ENCODE peak calls at places on chromosomes 3 and 15, in six cellular contexts. G, O, Q, L, K and U are unnamed samples.

GRCh38 chr15:78976691-78977090 is 31.8 kb upstream of the CTSH start:
- DNase-seq in G (no peak), O (no peak), Q (no peak), L (peak), K (no peak), U (no peak)

GRCh38 chr3:43869491-43869890 is 178.8 kb downstream of the ABHD5 start:
- DNase-seq in G (no peak), O (no peak), Q (no peak), L (no peak), K (no peak), U (no peak)

GRCh38 chr3:107431048-107431297 is 53.7 kb downstream of the CCDC54 start:
- DNase-seq in G (peak), O (no peak), Q (no peak), L (peak), K (no peak), U (no peak)

GRCh38 chr3:59108091-59108815 is 58.4 kb upstream of the CFAP20DC start:
- DNase-seq in G (no peak), O (no peak), Q (no peak), L (no peak), K (no peak), U (no peak)

GRCh38 chr15:26722621-26723160 is 50.2 kb downstream of the GABRB3 start:
- DNase-seq in G (no peak), O (no peak), Q (no peak), L (no peak), K (no peak), U (no peak)

GRCh38 chr3:16177962-16178627 is 3.6 kb downstream of the GALNT15 start:
- DNase-seq in G (peak), O (peak), Q (peak), L (peak), K (no peak), U (peak)

GRCh38 chr15:58321034-58321433 is 110.8 kb upstream of the LIPC start:
- DNase-seq in G (no peak), O (no peak), Q (no peak), L (no peak), K (no peak), U (no peak)

GRCh38 chr3:99505646-99506269 is 132.6 kb upstream of the COL8A1 start:
- DNase-seq in G (peak), O (peak), Q (no peak), L (peak), K (no peak), U (peak)

GRCh38 chr15:42313463-42313862 is 40.2 kb upstream of the TMEM87A start:
- DNase-seq in G (no peak), O (no peak), Q (peak), L (no peak), K (no peak), U (no peak)

GRCh38 chr3:17730318-17730967 is 12.0 kb downstream of the TBC1D5 start:
- DNase-seq in G (peak), O (no peak), Q (no peak), L (peak), K (peak), U (no peak)

GRCh38 chr3:154121236-154122095 is at the start of gene ARHGEF26:
- DNase-seq in G (peak), O (peak), Q (peak), L (peak), K (peak), U (no peak)

GRCh38 chr3:14377838-14378169 is 24.6 kb upstream of the SLC6A6 start:
- DNase-seq in G (peak), O (peak), Q (peak), L (no peak), K (no peak), U (no peak)

GRCh38 chr3:51024121-51024520 is 349.4 kb downstream of the DOCK3 start:
- DNase-seq in G (no peak), O (no peak), Q (no peak), L (no peak), K (no peak), U (no peak)

GRCh38 chr3:179811321-179812095 is 158.7 kb downstream of the USP13 start:
- DNase-seq in G (no peak), O (peak), Q (peak), L (no peak), K (peak), U (peak)

GRCh38 chr3:93969443-93969842 is 4.3 kb downstream of the PROS1 start:
- DNase-seq in G (no peak), O (no peak), Q (no peak), L (no peak), K (no peak), U (no peak)

GRCh38 chr3:128080323-128080898 is 28.2 kb downstream of the SEC61A1 start:
- DNase-seq in G (no peak), O (no peak), Q (no peak), L (no peak), K (no peak), U (peak)

GRCh38 chr3:156383433-156384025 is 171.4 kb downstream of the SSR3 start:
- DNase-seq in G (no peak), O (no peak), Q (no peak), L (no peak), K (no peak), U (no peak)

GRCh38 chr3:69472093-69472492 is 86.2 kb upstream of the FRMD4B start:
- DNase-seq in G (no peak), O (no peak), Q (no peak), L (no peak), K (no peak), U (no peak)

GRCh38 chr3:156551261-156551660 is 3.7 kb downstream of the SSR3 start:
- DNase-seq in G (no peak), O (no peak), Q (no peak), L (no peak), K (no peak), U (no peak)

GRCh38 chr3:4533489-4534443 is 40.6 kb downstream of the ITPR1 start:
- DNase-seq in G (no peak), O (no peak), Q (no peak), L (peak), K (no peak), U (no peak)

GRCh38 chr3:42688487-42689420 is 3.4 kb downstream of the KLHL40 start:
- DNase-seq in G (no peak), O (no peak), Q (no peak), L (peak), K (no peak), U (no peak)

GRCh38 chr3:13504161-13504831 is 24.2 kb downstream of the HDAC11 start:
- DNase-seq in G (no peak), O (no peak), Q (no peak), L (peak), K (no peak), U (no peak)

GRCh38 chr3:76039431-76039830 is 254.1 kb upstream of the ZNF717 start:
- DNase-seq in G (no peak), O (no peak), Q (no peak), L (no peak), K (no peak), U (no peak)

GRCh38 chr3:140376136-140376889 is 301.6 kb upstream of the TRIM42 start:
- DNase-seq in G (no peak), O (no peak), Q (no peak), L (no peak), K (no peak), U (no peak)

GRCh38 chr3:128133273-128133883 is 9.8 kb upstream of the RUVBL1 start:
- DNase-seq in G (no peak), O (no peak), Q (peak), L (peak), K (peak), U (no peak)

GRCh38 chr3:9101286-9101685 is 138.0 kb upstream of the RAD18 start:
- DNase-seq in G (no peak), O (no peak), Q (no peak), L (no peak), K (no peak), U (no peak)

GRCh38 chr3:74631341-74631740 is 16.9 kb upstream of the CNTN3 start:
- DNase-seq in G (no peak), O (no peak), Q (no peak), L (no peak), K (no peak), U (no peak)

GRCh38 chr3:14428087-14429067 is 26.0 kb downstream of the SLC6A6 start:
- DNase-seq in G (peak), O (no peak), Q (peak), L (peak), K (no peak), U (no peak)

GRCh38 chr15:32878849-32879795 is 161.3 kb downstream of the GREM1 start:
- DNase-seq in G (no peak), O (no peak), Q (no peak), L (no peak), K (no peak), U (no peak)

GRCh38 chr3:119937229-119937628 is 155.3 kb downstream of the NR1I2 start:
- DNase-seq in G (no peak), O (peak), Q (no peak), L (no peak), K (no peak), U (no peak)

GRCh38 chr3:62940763-62941632 is 65.8 kb upstream of the CADPS start:
- DNase-seq in G (no peak), O (no peak), Q (no peak), L (no peak), K (no peak), U (no peak)

GRCh38 chr15:88020806-88021205 is 235.7 kb downstream of the NTRK3 start:
- DNase-seq in G (no peak), O (no peak), Q (no peak), L (no peak), K (no peak), U (no peak)

GRCh38 chr15:45181491-45182285 is 6.1 kb downstream of the SHF start:
- DNase-seq in G (no peak), O (no peak), Q (no peak), L (no peak), K (no peak), U (no peak)

GRCh38 chr15:64651573-64652260 is 123.7 kb downstream of the RBPMS2 start:
- DNase-seq in G (no peak), O (peak), Q (peak), L (no peak), K (no peak), U (no peak)

GRCh38 chr3:48271763-48272498 is 31.0 kb downstream of the ZNF589 start:
- DNase-seq in G (no peak), O (no peak), Q (no peak), L (no peak), K (no peak), U (no peak)